ENCODE peak calls at places on chromosomes 4 and X, in eight cellular contexts. E, Z, O, W, C, D, P and I are unnamed samples.

GRCh38 chr4:3872834-3873313 is 106.7 kb downstream of the ADRA2C start:
- DNase-seq in O (no peak), E (no peak), W (no peak), P (no peak), C (no peak), D (no peak), Z (no peak), I (no peak)

GRCh38 chrX:41655101-41655500 is 33.7 kb upstream of the GPR34 start:
- DNase-seq in C (no peak), Z (no peak), E (no peak), D (no peak), W (no peak), P (no peak), O (no peak), I (no peak)

GRCh38 chrX:136183917-136184316 is 36.6 kb downstream of the FHL1 start:
- DNase-seq in W (no peak), D (no peak), E (no peak), P (no peak), Z (no peak), O (peak), C (no peak), I (no peak)

GRCh38 chr4:138804705-138805104 is 210.9 kb upstream of the NOCT start:
- DNase-seq in O (peak), E (no peak), D (no peak), W (no peak), C (no peak), Z (no peak), P (no peak), I (no peak)

GRCh38 chrX:38305971-38306370 is 21.3 kb downstream of the RPGR start:
- DNase-seq in W (no peak), O (peak), D (no peak), E (peak), Z (no peak), P (no peak), C (no peak), I (no peak)

GRCh38 chr4:119627267-119628190 is 1.1 kb downstream of the PDE5A start:
- DNase-seq in Z (peak), C (peak), P (peak), D (no peak), E (peak), O (peak), W (peak), I (no peak)

GRCh38 chr4:107740950-107741701 is 21.1 kb upstream of the PAPSS1 start:
- DNase-seq in E (peak), W (peak), Z (no peak), P (peak), D (no peak), O (peak), C (no peak), I (no peak)

GRCh38 chrX:38278682-38279081 is 48.6 kb downstream of the RPGR start:
- DNase-seq in D (no peak), P (no peak), W (peak), C (no peak), O (no peak), Z (no peak), E (peak), I (no peak)

GRCh38 chr4:26030260-26030667 is 116.2 kb downstream of the SMIM20 start:
- DNase-seq in P (no peak), O (no peak), C (peak), W (no peak), E (no peak), D (no peak), Z (no peak), I (no peak)

GRCh38 chr4:24024157-24024556 is 134.3 kb upstream of the PPARGC1A start:
- DNase-seq in Z (no peak), D (no peak), P (no peak), C (no peak), W (peak), O (peak), E (no peak), I (no peak)

GRCh38 chrX:34877451-34877850 is 65.1 kb upstream of the FAM47B start:
- DNase-seq in O (peak), W (peak), P (no peak), C (no peak), D (no peak), E (peak), Z (no peak), I (no peak)

GRCh38 chrX:34875204-34875603 is 67.4 kb upstream of the FAM47B start:
- DNase-seq in O (peak), D (peak), P (no peak), C (no peak), Z (no peak), W (peak), E (peak), I (no peak)

GRCh38 chrX:34879361-34879760 is 63.2 kb upstream of the FAM47B start:
- DNase-seq in C (no peak), D (no peak), P (no peak), Z (no peak), O (peak), E (no peak), W (peak), I (no peak)

GRCh38 chrX:34873500-34874225 is 68.9 kb upstream of the FAM47B start:
- DNase-seq in O (peak), W (no peak), C (no peak), E (peak), P (no peak), D (no peak), Z (no peak), I (no peak)

DNA sequence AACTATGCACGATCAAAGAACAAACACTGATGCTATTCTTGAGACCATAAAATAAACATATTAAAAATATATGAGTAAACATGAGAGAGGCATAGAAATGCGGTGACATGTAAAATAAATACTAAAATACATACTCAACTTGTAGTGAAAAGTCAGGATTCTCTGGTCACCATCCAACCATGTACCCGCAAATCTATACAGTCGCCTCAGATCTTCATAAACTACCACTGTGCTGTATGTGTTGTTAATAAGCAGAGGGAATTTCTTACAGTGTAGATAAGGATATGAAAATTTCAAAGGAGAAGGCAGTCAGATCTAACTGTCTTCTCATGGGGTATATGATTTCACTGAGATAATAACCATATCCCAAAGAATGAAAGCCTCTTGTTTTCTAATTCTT is 67.8 kb upstream of the FAM47B start:
- DNase-seq in P (no peak), O (no peak), C (no peak), D (no peak), Z (no peak), W (no peak), E (no peak), I (no peak)
- H3K4me3 ChIP-seq in P (no peak), O (no peak), C (no peak), D (no peak), Z (no peak), W (no peak), E (no peak), I (no peak)

DNA sequence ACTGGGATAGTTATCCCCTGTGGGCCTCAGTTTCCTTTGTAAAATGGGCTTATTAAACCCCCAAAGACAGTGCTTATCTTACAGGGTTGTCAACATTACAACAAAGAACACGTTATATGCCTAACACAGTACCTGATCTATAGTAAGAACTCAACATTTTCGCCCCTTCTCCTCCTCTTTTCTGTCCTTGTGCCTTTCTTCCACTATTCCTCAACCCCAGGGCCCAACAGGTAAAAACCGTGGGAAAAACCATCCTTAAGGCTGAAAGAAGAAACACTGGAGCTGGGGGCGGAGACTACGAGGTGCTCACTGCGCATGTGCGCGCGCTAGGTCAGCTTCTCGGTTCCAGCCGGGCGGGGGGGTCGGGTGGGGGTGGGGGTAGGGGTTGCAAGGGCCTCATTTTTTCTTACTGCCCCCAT is 435 bp upstream of the XIAP start:
- DNase-seq in E (no peak), W (no peak), C (peak), P (peak), Z (peak), O (no peak), D (no peak), I (peak)
- H3K4me3 ChIP-seq in E (peak), W (peak), C (peak), P (peak), Z (peak), O (peak), D (peak), I (peak)

DNA sequence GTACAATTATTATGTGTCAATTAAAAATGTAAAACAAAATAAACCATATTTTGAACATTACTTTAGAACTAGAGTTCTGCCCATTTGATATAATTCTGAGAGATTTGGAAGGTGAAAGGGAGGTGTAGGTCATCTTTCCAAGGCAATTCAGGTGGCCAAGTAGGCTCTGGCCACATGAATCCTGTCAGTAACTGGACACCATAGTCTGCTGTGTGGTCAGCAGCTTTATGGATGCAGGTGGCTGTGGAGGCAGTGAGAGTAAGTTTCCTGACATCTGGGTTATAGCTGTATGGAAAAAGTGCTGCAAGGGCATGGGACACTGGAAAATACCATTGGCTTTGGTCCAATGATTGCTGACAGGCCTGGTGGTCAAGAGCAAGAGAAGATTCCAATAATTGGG is 523.0 kb downstream of the MID1IP1 start:
- DNase-seq in D (no peak), E (no peak), C (no peak), O (no peak), Z (no peak), P (no peak), W (no peak), I (no peak)
- H3K4me3 ChIP-seq in D (no peak), E (no peak), C (no peak), O (no peak), Z (no peak), P (no peak), W (no peak), I (no peak)

DNA sequence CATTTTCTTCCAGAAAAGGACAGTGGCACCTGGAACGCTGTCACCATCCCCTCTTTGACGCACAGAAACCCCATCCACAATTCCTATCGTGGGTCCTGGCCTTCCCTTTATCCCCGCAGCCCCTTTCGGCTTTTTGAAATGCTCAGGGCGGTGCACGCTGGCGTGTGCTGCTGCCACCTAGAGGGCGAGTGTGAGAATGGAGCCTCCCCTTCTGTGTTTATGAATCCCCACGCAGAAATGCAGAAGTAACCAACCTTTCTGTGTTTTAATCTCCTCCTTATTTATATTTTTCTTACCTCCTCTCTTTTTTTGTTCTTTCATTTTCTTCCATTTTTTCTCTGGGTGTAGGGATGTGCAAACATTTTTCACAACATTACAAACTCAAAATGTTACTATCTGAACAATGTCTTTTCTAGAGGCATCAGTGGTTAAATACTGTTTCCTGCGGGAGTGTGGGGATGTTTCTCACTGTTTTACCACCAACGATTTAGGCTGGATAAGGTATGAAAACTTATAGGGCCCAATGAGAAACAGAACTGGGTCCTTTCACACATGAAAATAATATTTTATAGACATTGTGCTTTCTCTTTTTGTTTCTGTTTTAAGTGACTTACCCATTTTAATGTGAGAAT is 50.0 kb downstream of the TMA16 start:
- DNase-seq in Z (peak), D (no peak), E (peak), C (peak), P (peak), W (peak), O (peak), I (peak)
- H3K4me3 ChIP-seq in Z (no peak), D (peak), E (peak), C (no peak), P (peak), W (peak), O (peak), I (peak)

DNA sequence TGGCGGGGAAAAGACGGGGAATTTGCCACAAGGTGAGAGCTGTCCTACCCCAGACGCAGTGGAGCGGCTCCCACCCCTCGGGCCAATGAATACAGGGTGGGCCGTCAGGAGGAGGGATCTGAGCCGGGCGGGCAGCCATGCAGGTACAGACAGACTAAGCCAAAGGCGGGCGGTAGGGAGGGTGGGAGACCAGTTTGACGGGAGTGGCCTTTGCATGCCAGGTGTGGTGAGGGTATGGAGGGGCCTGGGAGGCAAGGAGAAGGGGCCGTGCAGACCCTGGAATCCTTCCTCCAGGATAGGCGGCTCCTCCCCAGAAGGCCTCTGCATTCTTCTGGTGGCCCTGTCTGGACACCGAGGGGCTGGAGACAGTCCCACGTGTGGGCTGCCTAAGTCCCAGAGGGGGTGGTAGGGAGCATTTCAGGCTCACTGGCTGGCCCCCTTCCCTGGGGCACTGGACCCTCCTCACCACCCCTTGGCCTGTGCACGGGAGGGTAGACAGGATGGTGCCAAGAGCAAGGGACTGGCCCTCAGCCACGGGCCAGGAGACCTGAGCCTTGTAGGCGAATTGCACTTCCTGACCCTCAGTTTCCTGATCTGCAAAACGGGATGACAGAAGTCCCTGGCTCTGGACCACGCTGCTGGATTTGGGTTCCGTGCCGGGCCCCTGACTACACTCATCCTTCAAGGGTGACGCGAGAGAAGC is 2.8 kb downstream of the SH3BP2 start:
- DNase-seq in E (no peak), C (no peak), W (no peak), P (peak), D (no peak), Z (no peak), O (no peak), I (no peak)
- H3K4me3 ChIP-seq in E (no peak), C (no peak), W (no peak), P (no peak), D (peak), Z (no peak), O (no peak), I (no peak)

GRCh38 chrX:10416424-10416823 is 204.0 kb downstream of the MID1 start:
- DNase-seq in E (no peak), P (no peak), Z (no peak), O (no peak), D (no peak), C (no peak), W (no peak), I (no peak)
- H3K4me3 ChIP-seq in E (no peak), P (no peak), Z (no peak), O (no peak), D (no peak), C (no peak), W (no peak), I (no peak)

GRCh38 chr4:85879518-85879917 is 404.6 kb downstream of the ARHGAP24 start:
- DNase-seq in D (no peak), W (no peak), P (no peak), C (no peak), Z (no peak), E (no peak), O (no peak), I (no peak)
- H3K4me3 ChIP-seq in D (no peak), W (no peak), P (no peak), C (no peak), Z (no peak), E (no peak), O (no peak), I (no peak)

GRCh38 chr4:20085156-20085555 is 166.5 kb upstream of the SLIT2 start:
- DNase-seq in D (no peak), O (no peak), C (no peak), W (no peak), P (no peak), E (no peak), Z (no peak), I (no peak)
- H3K4me3 ChIP-seq in D (no peak), O (no peak), C (no peak), W (no peak), P (no peak), E (no peak), Z (no peak), I (no peak)

GRCh38 chr4:113147498-113148231 is 98.2 kb downstream of the ANK2 start:
- DNase-seq in Z (no peak), D (no peak), P (no peak), W (no peak), E (no peak), O (no peak), C (no peak), I (no peak)
- H3K4me3 ChIP-seq in Z (no peak), D (peak), P (peak), W (no peak), E (no peak), O (no peak), C (peak), I (no peak)